ENCODE peak calls at places on chromosomes 3 and 15, in four cellular contexts. G, P, N and O are unnamed samples.

GRCh38 chr15:61057376-61057775 is 171.7 kb downstream of the RORA start:
- DNase-seq in G (no peak), P (no peak), N (no peak), O (no peak)

GRCh38 chr15:69039516-69040225 is 25.2 kb downstream of the NOX5 start:
- DNase-seq in G (no peak), P (no peak), N (no peak), O (no peak)

GRCh38 chr3:134381836-134382442 is 7.7 kb upstream of the AMOTL2 start:
- DNase-seq in G (no peak), P (no peak), N (peak), O (peak)

GRCh38 chr3:176799675-176800074 is 397.6 kb downstream of the TBL1XR1 start:
- DNase-seq in G (no peak), P (no peak), N (no peak), O (no peak)

GRCh38 chr15:59814409-59814808 is 125.3 kb upstream of the BNIP2 start:
- DNase-seq in G (no peak), P (no peak), N (no peak), O (no peak)

GRCh38 chr15:65494066-65494465 is 23.4 kb downstream of the DPP8 start:
- DNase-seq in G (no peak), P (no peak), N (no peak), O (no peak)

GRCh38 chr3:196843435-196844110 is 24.1 kb upstream of the SENP5 start:
- DNase-seq in G (no peak), P (no peak), N (no peak), O (no peak)

GRCh38 chr3:152120606-152121291 is 148.0 kb upstream of the MBNL1 start:
- DNase-seq in G (no peak), P (no peak), N (no peak), O (no peak)

GRCh38 chr15:69081310-69082004 is 67.0 kb downstream of the NOX5 start:
- DNase-seq in G (no peak), P (no peak), N (no peak), O (no peak)

GRCh38 chr3:71173421-71173975 is 410.0 kb downstream of the FOXP1 start:
- DNase-seq in G (no peak), P (no peak), N (no peak), O (no peak)

GRCh38 chr3:125120370-125121122 is 64.7 kb upstream of the HEG1 start:
- DNase-seq in G (peak), P (no peak), N (peak), O (peak)

GRCh38 chr3:139937674-139938279 is 2.8 kb downstream of the CLSTN2 start:
- DNase-seq in G (peak), P (no peak), N (peak), O (no peak)

GRCh38 chr15:47607750-47608149 is 109.6 kb upstream of the SEMA6D start:
- DNase-seq in G (no peak), P (no peak), N (no peak), O (no peak)